ENCODE peak calls at places on chromosomes 12 and 14, in eight cellular contexts. X is SK-N-SH; F is MM.1S; S is body of pancreas; G is activated T-helper 1 cell treated with anti-CD3 and anti-CD28 coated beads, Interleukin-2, amount 50 U/mL, for 16 hours; N is NCI-H1694 treated with DMSO at 0.1 percent for 48 hours; A is AG04450; M is NCI-H1092. T is an unnamed sample.

GRCh38 chr12:52524898-52525591 is 4.9 kb upstream of the KRT5 start:
- DNase-seq in S (no peak), A (no peak), N (no peak), F (no peak), G (no peak), X (no peak), M (no peak), T (no peak)

GRCh38 chr12:70607107-70607506 is 30.1 kb downstream of the PTPRB start:
- DNase-seq in F (no peak), N (no peak), X (no peak), G (no peak), S (no peak), M (no peak), A (no peak), T (no peak)

GRCh38 chr12:46562625-46563228 is 190.2 kb upstream of the SLC38A2 start:
- DNase-seq in S (no peak), N (no peak), A (no peak), X (no peak), F (no peak), M (no peak), G (no peak), T (peak)

GRCh38 chr12:22627351-22627750 is 2.4 kb downstream of the ETNK1 start:
- DNase-seq in F (no peak), M (no peak), A (no peak), N (no peak), X (no peak), G (no peak), S (no peak), T (peak)

GRCh38 chr12:49366652-49367380 is 446 bp upstream of the SPATS2 start:
- DNase-seq in M (peak), G (peak), X (peak), N (peak), F (peak), A (peak), S (peak), T (peak)

GRCh38 chr12:111761099-111761498 is 5.6 kb upstream of the ALDH2 start:
- DNase-seq in M (no peak), N (no peak), X (no peak), G (no peak), A (no peak), F (no peak), S (no peak), T (no peak)

GRCh38 chr12:56154246-56154771 is 1.9 kb downstream of the MYL6B start:
- DNase-seq in A (no peak), M (no peak), N (no peak), X (no peak), S (no peak), G (no peak), F (no peak), T (no peak)

GRCh38 chr14:92693998-92694780 is 54.2 kb downstream of the LGMN start:
- DNase-seq in G (no peak), F (no peak), M (peak), S (no peak), N (peak), X (no peak), A (no peak), T (no peak)

T was measured in osteoblast.